ENCODE peak calls at places on chromosomes 11 and 22, in four cellular contexts. Y is activated CD4-positive, alpha-beta T cell treated with anti-CD3 and anti-CD28 coated beads, Interleukin-2, amount 50 U/mL, for 1 hour; R is posterior cingulate gyrus; P is esophagus squamous epithelium. T is an unnamed sample.

GRCh38 chr22:22901578-22902218 is 14.1 kb downstream of the IGLL5 start:
- DNase-seq in Y (no peak), R (no peak), P (no peak), T (no peak)

GRCh38 chr11:133619973-133620372 is 87.7 kb upstream of the OPCML start:
- DNase-seq in Y (no peak), R (no peak), P (no peak), T (no peak)

GRCh38 chr11:132976115-132976514 is 556.2 kb downstream of the OPCML start:
- DNase-seq in Y (no peak), R (no peak), P (no peak), T (no peak)

GRCh38 chr11:131064373-131064991 is 148.2 kb upstream of the SNX19 start:
- DNase-seq in Y (no peak), R (peak; percentile 68), P (no peak), T (peak; percentile 54)

GRCh38 chr11:57335343-57336110 is at the start of gene SSRP1:
- DNase-seq in Y (peak; percentile 83), R (peak; percentile 92), P (peak; percentile 56), T (peak; percentile 75)

GRCh38 chr11:68581439-68581838 is 102.9 kb upstream of the GAL start:
- DNase-seq in Y (no peak), R (no peak), P (no peak), T (no peak)

GRCh38 chr22:22825213-22825593 is 62.4 kb upstream of the IGLL5 start:
- DNase-seq in Y (no peak), R (no peak), P (no peak), T (no peak)

GRCh38 chr22:35398574-35398973 is 1.4 kb upstream of the MCM5 start:
- DNase-seq in Y (no peak), R (no peak), P (no peak), T (no peak)

GRCh38 chr11:126132319-126132718 is 69.7 kb upstream of the CDON start:
- DNase-seq in Y (no peak), R (no peak), P (no peak), T (no peak)

GRCh38 chr11:68584097-68584496 is 100.2 kb upstream of the GAL start:
- DNase-seq in Y (peak; percentile 57), R (no peak), P (no peak), T (no peak)

GRCh38 chr11:112880454-112880853 is 80.8 kb upstream of the NCAM1 start:
- DNase-seq in Y (no peak), R (no peak), P (no peak), T (no peak)

GRCh38 chr11:35357893-35358292 is 61.5 kb downstream of the SLC1A2 start:
- DNase-seq in Y (no peak), R (no peak), P (no peak), T (no peak)

GRCh38 chr11:109971184-109971523 is 122.0 kb upstream of the ZC3H12C start:
- DNase-seq in Y (no peak), R (no peak), P (no peak), T (peak; percentile 37)

GRCh38 chr22:46936378-46936916 is 174.0 kb downstream of the TBC1D22A start:
- DNase-seq in Y (no peak), R (no peak), P (no peak), T (no peak)